ENCODE peak calls at places on chromosomes 2 and 18, in eight cellular contexts. One of them, this sample, is unnamed.

GRCh38 chr2:217075225-217075802 is 215.4 kb upstream of the TNP1 start:
- DNase-seq in fibroblast of lung: peak
- DNase-seq in HCT116: no peak
- DNase-seq in keratinocyte: no peak
- DNase-seq in K562: no peak
- DNase-seq in neural progenitor cell: peak
- DNase-seq in hepatocyte: peak
- DNase-seq in astrocyte: peak
- DNase-seq in this sample: no peak

GRCh38 chr2:149767516-149767974 is 180.0 kb upstream of the MMADHC start:
- DNase-seq in astrocyte: peak
- DNase-seq in HCT116: no peak
- DNase-seq in hepatocyte: no peak
- DNase-seq in fibroblast of lung: peak
- DNase-seq in K562: no peak
- DNase-seq in keratinocyte: no peak
- DNase-seq in neural progenitor cell: no peak
- DNase-seq in this sample: no peak

GRCh38 chr2:172090044-172090946 is 5.0 kb downstream of the DLX1 start:
- DNase-seq in hepatocyte: no peak
- DNase-seq in fibroblast of lung: no peak
- DNase-seq in HCT116: no peak
- DNase-seq in K562: no peak
- DNase-seq in neural progenitor cell: peak
- DNase-seq in astrocyte: no peak
- DNase-seq in keratinocyte: no peak
- DNase-seq in this sample: no peak

GRCh38 chr2:40304340-40304739 is 147.6 kb downstream of the SLC8A1 start:
- DNase-seq in fibroblast of lung: peak
- DNase-seq in K562: no peak
- DNase-seq in astrocyte: peak
- DNase-seq in keratinocyte: no peak
- DNase-seq in neural progenitor cell: no peak
- DNase-seq in HCT116: no peak
- DNase-seq in hepatocyte: no peak
- DNase-seq in this sample: no peak

GRCh38 chr2:234983011-234983726 is 31.4 kb downstream of the SH3BP4 start:
- DNase-seq in hepatocyte: no peak
- DNase-seq in neural progenitor cell: no peak
- DNase-seq in keratinocyte: no peak
- DNase-seq in K562: no peak
- DNase-seq in fibroblast of lung: peak
- DNase-seq in astrocyte: no peak
- DNase-seq in HCT116: no peak
- DNase-seq in this sample: no peak

GRCh38 chr2:65231892-65232477 is 4.4 kb downstream of the ACTR2 start:
- DNase-seq in neural progenitor cell: no peak
- DNase-seq in hepatocyte: no peak
- DNase-seq in astrocyte: peak
- DNase-seq in HCT116: no peak
- DNase-seq in keratinocyte: no peak
- DNase-seq in K562: peak
- DNase-seq in fibroblast of lung: peak
- DNase-seq in this sample: no peak

GRCh38 chr2:105391763-105392662 is 6.8 kb downstream of the FHL2 start:
- DNase-seq in keratinocyte: no peak
- DNase-seq in astrocyte: no peak
- DNase-seq in hepatocyte: no peak
- DNase-seq in fibroblast of lung: peak
- DNase-seq in HCT116: no peak
- DNase-seq in neural progenitor cell: no peak
- DNase-seq in K562: no peak
- DNase-seq in this sample: no peak

GRCh38 chr2:237170017-237170416 is 84.3 kb downstream of the COPS8 start:
- DNase-seq in fibroblast of lung: no peak
- DNase-seq in astrocyte: no peak
- DNase-seq in hepatocyte: no peak
- DNase-seq in keratinocyte: no peak
- DNase-seq in HCT116: no peak
- DNase-seq in K562: no peak
- DNase-seq in neural progenitor cell: no peak
- DNase-seq in this sample: no peak

GRCh38 chr18:46167971-46168370 is 63.8 kb downstream of the HAUS1 start:
- DNase-seq in K562: no peak
- DNase-seq in astrocyte: no peak
- DNase-seq in fibroblast of lung: no peak
- DNase-seq in neural progenitor cell: no peak
- DNase-seq in keratinocyte: no peak
- DNase-seq in hepatocyte: no peak
- DNase-seq in HCT116: no peak
- DNase-seq in this sample: no peak

GRCh38 chr2:197547163-197547900 is 31.5 kb downstream of the MOB4 start:
- DNase-seq in neural progenitor cell: no peak
- DNase-seq in fibroblast of lung: no peak
- DNase-seq in HCT116: no peak
- DNase-seq in keratinocyte: no peak
- DNase-seq in K562: no peak
- DNase-seq in hepatocyte: no peak
- DNase-seq in astrocyte: no peak
- DNase-seq in this sample: no peak

GRCh38 chr2:136013286-136013685 is 27.9 kb upstream of the DARS1 start:
- DNase-seq in keratinocyte: no peak
- DNase-seq in hepatocyte: no peak
- DNase-seq in neural progenitor cell: no peak
- DNase-seq in fibroblast of lung: no peak
- DNase-seq in astrocyte: no peak
- DNase-seq in K562: no peak
- DNase-seq in HCT116: no peak
- DNase-seq in this sample: no peak

GRCh38 chr18:68399721-68400120 is 315.2 kb downstream of the TMX3 start:
- DNase-seq in keratinocyte: no peak
- DNase-seq in neural progenitor cell: no peak
- DNase-seq in K562: no peak
- DNase-seq in HCT116: no peak
- DNase-seq in fibroblast of lung: peak
- DNase-seq in astrocyte: peak
- DNase-seq in hepatocyte: no peak
- DNase-seq in this sample: no peak

GRCh38 chr2:205407984-205408383 is 274.3 kb upstream of the NRP2 start:
- DNase-seq in astrocyte: peak
- DNase-seq in neural progenitor cell: no peak
- DNase-seq in HCT116: no peak
- DNase-seq in fibroblast of lung: peak
- DNase-seq in hepatocyte: no peak
- DNase-seq in K562: no peak
- DNase-seq in keratinocyte: no peak
- DNase-seq in this sample: no peak

GRCh38 chr2:106944220-106944619 is 58.3 kb upstream of the ST6GAL2 start:
- DNase-seq in astrocyte: peak
- DNase-seq in HCT116: no peak
- DNase-seq in K562: no peak
- DNase-seq in keratinocyte: no peak
- DNase-seq in hepatocyte: no peak
- DNase-seq in neural progenitor cell: no peak
- DNase-seq in fibroblast of lung: peak
- DNase-seq in this sample: no peak

GRCh38 chr2:236012155-236012554 is 156.0 kb downstream of the GBX2 start:
- DNase-seq in neural progenitor cell: no peak
- DNase-seq in keratinocyte: no peak
- DNase-seq in HCT116: no peak
- DNase-seq in hepatocyte: no peak
- DNase-seq in K562: no peak
- DNase-seq in astrocyte: no peak
- DNase-seq in fibroblast of lung: no peak
- DNase-seq in this sample: no peak

GRCh38 chr2:58740381-58740780 is 499.3 kb upstream of the FANCL start:
- DNase-seq in neural progenitor cell: no peak
- DNase-seq in K562: no peak
- DNase-seq in hepatocyte: no peak
- DNase-seq in keratinocyte: no peak
- DNase-seq in fibroblast of lung: no peak
- DNase-seq in astrocyte: no peak
- DNase-seq in HCT116: no peak
- DNase-seq in this sample: no peak

GRCh38 chr18:56291229-56291796 is 347.1 kb downstream of the TXNL1 start:
- DNase-seq in hepatocyte: no peak
- DNase-seq in K562: no peak
- DNase-seq in neural progenitor cell: no peak
- DNase-seq in keratinocyte: no peak
- DNase-seq in HCT116: no peak
- DNase-seq in fibroblast of lung: no peak
- DNase-seq in astrocyte: no peak
- DNase-seq in this sample: no peak

GRCh38 chr2:80364511-80365212 is 60.1 kb upstream of the LRRTM1 start:
- DNase-seq in K562: no peak
- DNase-seq in fibroblast of lung: no peak
- DNase-seq in neural progenitor cell: peak
- DNase-seq in hepatocyte: no peak
- DNase-seq in astrocyte: no peak
- DNase-seq in HCT116: no peak
- DNase-seq in keratinocyte: no peak
- DNase-seq in this sample: no peak

GRCh38 chr18:49061239-49061905 is 110.6 kb upstream of the SMAD7 start:
- DNase-seq in HCT116: no peak
- DNase-seq in K562: no peak
- DNase-seq in fibroblast of lung: no peak
- DNase-seq in neural progenitor cell: no peak
- DNase-seq in keratinocyte: no peak
- DNase-seq in astrocyte: no peak
- DNase-seq in hepatocyte: no peak
- DNase-seq in this sample: no peak

GRCh38 chr2:101759162-101759561 is 61.7 kb downstream of the MAP4K4 start:
- DNase-seq in hepatocyte: peak
- DNase-seq in K562: no peak
- DNase-seq in neural progenitor cell: no peak
- DNase-seq in HCT116: peak
- DNase-seq in keratinocyte: no peak
- DNase-seq in fibroblast of lung: peak
- DNase-seq in astrocyte: peak
- DNase-seq in this sample: no peak

GRCh38 chr18:33735428-33735827 is 157.4 kb downstream of the ASXL3 start:
- DNase-seq in K562: no peak
- DNase-seq in hepatocyte: no peak
- DNase-seq in astrocyte: no peak
- DNase-seq in HCT116: no peak
- DNase-seq in fibroblast of lung: no peak
- DNase-seq in keratinocyte: no peak
- DNase-seq in neural progenitor cell: no peak
- DNase-seq in this sample: no peak

GRCh38 chr2:238439093-238439849 is 12.5 kb downstream of the ASB1 start:
- DNase-seq in neural progenitor cell: no peak
- DNase-seq in fibroblast of lung: peak
- DNase-seq in hepatocyte: no peak
- DNase-seq in astrocyte: peak
- DNase-seq in K562: no peak
- DNase-seq in HCT116: peak
- DNase-seq in keratinocyte: peak
- DNase-seq in this sample: no peak

GRCh38 chr2:21694536-21694935 is 570.8 kb downstream of the TDRD15 start:
- DNase-seq in hepatocyte: no peak
- DNase-seq in neural progenitor cell: no peak
- DNase-seq in K562: no peak
- DNase-seq in keratinocyte: no peak
- DNase-seq in astrocyte: no peak
- DNase-seq in fibroblast of lung: no peak
- DNase-seq in HCT116: no peak
- DNase-seq in this sample: no peak

GRCh38 chr18:76255070-76255683 is 239.9 kb downstream of the ZNF516 start:
- DNase-seq in hepatocyte: no peak
- DNase-seq in K562: no peak
- DNase-seq in keratinocyte: no peak
- DNase-seq in fibroblast of lung: no peak
- DNase-seq in astrocyte: no peak
- DNase-seq in HCT116: peak
- DNase-seq in neural progenitor cell: no peak
- DNase-seq in this sample: no peak

GRCh38 chr18:74511823-74512222 is 15.7 kb downstream of the CNDP2 start:
- DNase-seq in hepatocyte: no peak
- DNase-seq in fibroblast of lung: no peak
- DNase-seq in keratinocyte: no peak
- DNase-seq in astrocyte: no peak
- DNase-seq in K562: no peak
- DNase-seq in HCT116: no peak
- DNase-seq in neural progenitor cell: no peak
- DNase-seq in this sample: no peak

GRCh38 chr2:88959480-88960204 is 268.2 kb downstream of the RPIA start:
- DNase-seq in neural progenitor cell: no peak
- DNase-seq in HCT116: no peak
- DNase-seq in fibroblast of lung: peak
- DNase-seq in K562: no peak
- DNase-seq in astrocyte: no peak
- DNase-seq in hepatocyte: no peak
- DNase-seq in keratinocyte: no peak
- DNase-seq in this sample: no peak
- TF ChIP-seq CTCF in neural progenitor cell: no peak
- TF ChIP-seq CTCF in HCT116: peak
- TF ChIP-seq CTCF in fibroblast of lung: no peak
- TF ChIP-seq CTCF in K562: peak
- TF ChIP-seq CTCF in astrocyte: no peak
- TF ChIP-seq CTCF in hepatocyte: no peak
- TF ChIP-seq CTCF in keratinocyte: peak
- TF ChIP-seq CTCF in this sample: peak

GRCh38 chr2:167294031-167294774 is 405.9 kb downstream of the XIRP2 start:
- DNase-seq in keratinocyte: no peak
- DNase-seq in astrocyte: peak
- DNase-seq in HCT116: no peak
- DNase-seq in fibroblast of lung: peak
- DNase-seq in hepatocyte: peak
- DNase-seq in K562: no peak
- DNase-seq in neural progenitor cell: peak
- DNase-seq in this sample: no peak
- TF ChIP-seq EZH2 in keratinocyte: peak
- TF ChIP-seq EZH2 in astrocyte: no peak
- TF ChIP-seq EZH2 in HCT116: no peak
- TF ChIP-seq EZH2 in fibroblast of lung: no peak
- TF ChIP-seq EZH2 in hepatocyte: no peak
- TF ChIP-seq EZH2 in K562: no peak
- TF ChIP-seq EZH2 in neural progenitor cell: peak
- TF ChIP-seq EZH2 in this sample: no peak

DNA sequence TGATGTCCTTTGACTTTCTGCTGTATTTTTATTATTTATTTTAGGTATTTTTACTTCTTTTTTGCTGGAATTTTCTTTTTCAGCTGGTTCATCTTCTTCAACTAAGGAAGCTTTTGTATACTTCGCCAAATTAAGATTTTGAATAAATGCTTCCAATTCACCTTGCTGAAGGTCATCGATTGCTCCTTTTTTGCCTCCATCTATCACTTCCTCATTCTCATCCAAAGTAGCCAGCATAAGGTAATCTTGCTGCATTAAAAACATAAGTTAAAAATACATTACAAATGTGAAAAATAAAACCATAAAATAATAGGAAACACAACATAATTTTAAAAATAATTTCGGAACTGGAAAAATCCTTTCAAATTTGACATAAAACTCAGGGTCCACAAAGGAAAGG is 2.6 kb downstream of the CEBPZ start:
- DNase-seq in hepatocyte: no peak
- DNase-seq in K562: no peak
- DNase-seq in HCT116: no peak
- DNase-seq in fibroblast of lung: no peak
- DNase-seq in astrocyte: no peak
- DNase-seq in neural progenitor cell: no peak
- DNase-seq in keratinocyte: no peak
- DNase-seq in this sample: no peak
- H3K4me2 ChIP-seq in hepatocyte: no peak
- H3K4me2 ChIP-seq in K562: no peak
- H3K4me2 ChIP-seq in HCT116: no peak
- H3K4me2 ChIP-seq in fibroblast of lung: no peak
- H3K4me2 ChIP-seq in astrocyte: no peak
- H3K4me2 ChIP-seq in neural progenitor cell: no peak
- H3K4me2 ChIP-seq in keratinocyte: no peak
- H3K4me2 ChIP-seq in this sample: peak

GRCh38 chr18:34880882-34881852 is 160.0 kb upstream of the MAPRE2 start:
- DNase-seq in HCT116: no peak
- DNase-seq in neural progenitor cell: no peak
- DNase-seq in hepatocyte: peak
- DNase-seq in keratinocyte: no peak
- DNase-seq in fibroblast of lung: peak
- DNase-seq in astrocyte: no peak
- DNase-seq in K562: no peak
- DNase-seq in this sample: no peak
- TF ChIP-seq CTCF in HCT116: peak
- TF ChIP-seq CTCF in neural progenitor cell: no peak
- TF ChIP-seq CTCF in hepatocyte: peak
- TF ChIP-seq CTCF in keratinocyte: no peak
- TF ChIP-seq CTCF in fibroblast of lung: no peak
- TF ChIP-seq CTCF in astrocyte: peak
- TF ChIP-seq CTCF in K562: no peak
- TF ChIP-seq CTCF in this sample: peak